ENCODE peak calls at places on chromosomes 2 and 18, in four cellular contexts. K is H9, U is mesendoderm, J is H1. T is an unnamed sample.

GRCh38 chr2:158487419-158487818 is 30.7 kb downstream of the PKP4 start:
- DNase-seq in K (no peak), U (no peak), J (no peak), T (peak; percentile 85)

GRCh38 chr2:73998451-73998850 is 13.7 kb downstream of the TET3 start:
- DNase-seq in K (no peak), U (no peak), J (no peak), T (no peak)

GRCh38 chr2:102061962-102062795 is 70.4 kb downstream of the IL1R2 start:
- DNase-seq in K (no peak), U (no peak), J (no peak), T (peak; percentile 78)

GRCh38 chr2:156908825-156909224 is 348.7 kb upstream of the GALNT5 start:
- DNase-seq in K (no peak), U (no peak), J (no peak), T (peak; percentile 87)

GRCh38 chr2:148887349-148888002 is 12.4 kb downstream of the KIF5C start:
- DNase-seq in K (no peak), U (no peak), J (no peak), T (no peak)

GRCh38 chr2:54638774-54639187 is 84.7 kb upstream of the EML6 start:
- DNase-seq in K (no peak), U (no peak), J (no peak), T (peak; percentile 29)

GRCh38 chr2:119760237-119760807 is 600 bp downstream of the PTPN4 start:
- DNase-seq in K (peak; percentile 60), U (peak; percentile 77), J (no peak), T (no peak)

GRCh38 chr2:15638720-15639119 is 47.1 kb downstream of the DDX1 start:
- DNase-seq in K (no peak), U (peak; percentile 58), J (no peak), T (peak; percentile 71)

GRCh38 chr2:238174701-238175100 is 15.9 kb downstream of the ERFE start:
- DNase-seq in K (no peak), U (no peak), J (no peak), T (no peak)

GRCh38 chr2:101300164-101300563 is 8.3 kb downstream of the RNF149 start:
- DNase-seq in K (no peak), U (no peak), J (no peak), T (no peak)

GRCh38 chr18:35248429-35248828 is 7.6 kb downstream of the ZNF397 start:
- DNase-seq in K (no peak), U (no peak), J (no peak), T (no peak)

GRCh38 chr2:171574149-171574795 is 52.0 kb downstream of the CYBRD1 start:
- DNase-seq in K (peak; percentile 84), U (peak; percentile 74), J (peak; percentile 31), T (peak; percentile 68)

GRCh38 chr18:70376137-70376913 is 87.5 kb downstream of the SOCS6 start:
- DNase-seq in K (no peak), U (no peak), J (no peak), T (no peak)

GRCh38 chr2:9627310-9627709 is 3.5 kb downstream of the YWHAQ start:
- DNase-seq in K (no peak), U (no peak), J (no peak), T (peak; percentile 46)

GRCh38 chr2:191847764-191848163 is 876 bp upstream of the CAVIN2 start:
- DNase-seq in K (no peak), U (no peak), J (no peak), T (no peak)

DNA sequence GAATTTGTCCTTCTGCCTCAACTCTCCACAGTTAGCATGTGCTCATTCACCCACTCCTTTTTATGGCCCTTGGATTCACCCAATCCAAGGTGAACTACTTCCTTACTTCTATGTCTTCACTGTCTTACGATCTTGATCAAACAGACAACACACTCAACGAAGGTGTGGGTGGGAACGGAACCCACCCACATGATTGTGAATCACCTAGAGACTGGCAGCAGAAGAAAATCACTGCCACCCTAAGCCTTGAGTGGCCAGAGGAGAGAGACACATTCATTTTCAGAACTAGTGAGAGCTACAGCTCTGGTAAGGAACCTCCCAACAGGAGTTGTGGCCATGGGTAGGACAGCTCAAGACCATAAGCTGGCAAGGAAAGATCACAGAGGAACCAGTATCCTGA is 194.3 kb downstream of the PLCL1 start:
- DNase-seq in K (no peak), U (no peak), J (no peak), T (no peak)
- H3K56ac ChIP-seq in K (no peak overlapping the region), U (no peak overlapping the region), J (no peak overlapping the region), T (no peak overlapping the region)

GRCh38 chr2:234669611-234670010 is 172.7 kb upstream of the ARL4C start:
- DNase-seq in K (peak; percentile 64), U (peak; percentile 69), J (no peak), T (no peak)
- H3K56ac ChIP-seq in K (no peak overlapping the region), U (no peak overlapping the region), J (no peak overlapping the region), T (peak overlapping the region; percentile 27)

DNA sequence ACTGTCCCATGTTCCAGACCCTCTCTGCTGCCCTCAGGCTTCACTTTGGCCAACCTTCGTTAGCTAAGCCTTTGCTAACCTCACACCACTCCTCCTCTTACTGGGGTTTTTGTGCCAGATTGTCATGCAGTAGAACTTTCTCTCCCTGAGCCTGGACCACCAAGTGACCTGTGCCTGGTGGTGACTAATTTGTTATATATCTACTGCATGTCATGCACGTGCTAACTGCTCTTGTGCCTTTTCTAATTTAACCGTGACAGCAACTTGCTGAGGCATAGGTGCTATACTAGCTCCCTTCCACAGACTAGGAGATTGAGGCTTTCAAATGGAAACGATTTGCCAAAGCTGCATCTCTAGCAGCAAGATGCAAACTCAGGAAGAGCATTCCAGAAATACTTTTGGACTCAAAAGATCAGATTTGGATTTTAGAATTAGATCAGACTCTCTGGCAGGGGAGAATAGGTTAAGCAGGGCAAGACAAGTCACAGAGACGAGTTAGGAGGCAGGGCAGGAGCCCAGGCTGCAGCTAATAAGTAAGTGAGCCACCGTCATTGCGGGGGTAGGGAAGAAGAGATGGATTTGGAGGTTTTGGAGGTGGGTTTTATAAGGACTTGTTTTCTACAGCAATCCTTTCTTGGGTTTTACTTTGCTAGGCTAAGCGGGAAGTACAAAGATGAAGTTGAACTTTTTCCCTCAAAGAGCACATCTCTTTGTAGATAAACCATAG is 1.8 kb downstream of the PPP1R7 start:
- DNase-seq in K (no peak), U (peak; percentile 30), J (no peak), T (peak; percentile 6)
- H3K56ac ChIP-seq in K (no peak overlapping the region), U (peak overlapping the region; percentile 3), J (no peak overlapping the region), T (no peak overlapping the region)

GRCh38 chr2:23708771-23709170 is 218.2 kb downstream of the ATAD2B start:
- DNase-seq in K (no peak), U (no peak), J (no peak), T (no peak)
- H3K56ac ChIP-seq in K (no peak overlapping the region), U (no peak overlapping the region), J (no peak overlapping the region), T (no peak overlapping the region)

DNA sequence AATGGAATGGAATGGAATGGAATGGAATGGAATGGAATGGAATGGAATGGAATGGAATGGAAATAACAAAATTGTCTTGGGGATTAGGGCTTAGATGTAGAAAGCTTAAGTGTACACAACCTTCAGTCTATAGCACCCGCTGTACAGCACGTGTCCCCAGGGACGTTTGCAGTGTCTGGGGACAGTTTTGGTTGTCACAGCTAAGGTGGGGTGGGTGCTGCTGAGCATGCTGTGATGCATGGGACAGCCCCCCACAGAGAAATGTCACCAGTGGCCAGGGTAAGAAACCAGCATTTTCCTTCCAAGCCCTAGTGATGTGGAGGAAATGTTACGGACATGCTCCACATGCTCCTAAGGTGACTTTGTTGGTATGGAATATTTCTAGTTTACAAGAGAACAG is 70.8 kb downstream of the SH3RF3 start:
- DNase-seq in K (no peak), U (no peak), J (no peak), T (no peak)
- H3K56ac ChIP-seq in K (no peak overlapping the region), U (no peak overlapping the region), J (no peak overlapping the region), T (no peak overlapping the region)

GRCh38 chr2:69210386-69210785 is 176.6 kb downstream of the GFPT1 start:
- DNase-seq in K (no peak), U (no peak), J (no peak), T (no peak)

GRCh38 chr2:69211686-69212085 is 175.3 kb downstream of the GFPT1 start:
- DNase-seq in K (no peak), U (no peak), J (no peak), T (no peak)

GRCh38 chr2:69208023-69208595 is 178.9 kb downstream of the GFPT1 start:
- DNase-seq in K (peak; percentile 45), U (no peak), J (no peak), T (no peak)

GRCh38 chr2:69211111-69211510 is 175.9 kb downstream of the GFPT1 start:
- DNase-seq in K (no peak), U (no peak), J (no peak), T (no peak)

GRCh38 chr2:69209482-69209881 is 177.5 kb downstream of the GFPT1 start:
- DNase-seq in K (peak; percentile 75), U (peak; percentile 36), J (no peak), T (no peak)
- H3K56ac ChIP-seq in K (no peak overlapping the region), U (no peak overlapping the region), J (no peak overlapping the region), T (no peak overlapping the region)

DNA sequence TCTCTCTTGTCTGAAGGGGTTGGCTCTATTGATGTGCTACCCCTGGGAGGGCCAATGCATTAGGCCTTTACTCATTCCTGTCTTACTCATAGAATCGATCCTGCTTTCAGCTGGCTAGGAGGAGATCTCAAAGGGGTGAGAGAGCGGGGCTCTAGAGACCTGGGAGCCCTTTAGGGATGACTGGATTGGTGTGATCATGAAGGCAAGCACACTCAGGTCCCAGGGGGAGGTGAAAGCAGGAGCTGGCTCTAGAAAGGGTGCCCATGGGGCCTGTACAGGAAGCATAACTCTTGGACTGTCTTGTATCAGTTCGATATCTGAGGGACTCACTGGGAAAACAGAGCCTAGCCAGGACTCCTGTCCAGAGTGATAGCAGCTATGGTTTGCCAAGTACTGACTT is 47.8 kb downstream of the INPP4A start:
- DNase-seq in K (no peak), U (no peak), J (no peak), T (no peak)
- H3K56ac ChIP-seq in K (no peak overlapping the region), U (no peak overlapping the region), J (no peak overlapping the region), T (no peak overlapping the region)

GRCh38 chr18:49893036-49893435 is 79.7 kb upstream of the ACAA2 start:
- DNase-seq in K (no peak), U (peak; percentile 68), J (no peak), T (no peak)
- H3K56ac ChIP-seq in K (no peak overlapping the region), U (no peak overlapping the region), J (no peak overlapping the region), T (no peak overlapping the region)

GRCh38 chr2:223283329-223283728 is 231.3 kb downstream of the KCNE4 start:
- DNase-seq in K (no peak), U (no peak), J (no peak), T (no peak)
- H3K56ac ChIP-seq in K (no peak overlapping the region), U (no peak overlapping the region), J (no peak overlapping the region), T (no peak overlapping the region)

T was measured in IMR-90.